ENCODE peak calls at places on chromosomes 5 and 9, in five cellular contexts. S is GM12892; Y is brain microvascular endothelial cell; N is activated T-cell treated with anti-CD3 and anti-CD28 coated beads, Interleukin-2, amount 50 U/mL, for 1 hour; J is RCC 7860. I is an unnamed sample.

GRCh38 chr9:134970198-134970597 is 52.5 kb upstream of the FCN1 start:
- DNase-seq in S (no peak), Y (no peak), N (no peak), J (no peak), I (no peak)

GRCh38 chr9:133522073-133522910 is 2.5 kb downstream of the MYMK start:
- DNase-seq in S (no peak), Y (no peak), N (no peak), J (no peak), I (no peak)

GRCh38 chr9:127030814-127031740 is 91.4 kb downstream of the ANGPTL2 start:
- DNase-seq in S (no peak), Y (no peak), N (no peak), J (no peak), I (no peak)

GRCh38 chr5:58208674-58209073 is 251.2 kb downstream of the PLK2 start:
- DNase-seq in S (no peak), Y (no peak), N (no peak), J (no peak), I (no peak)

GRCh38 chr9:84955971-84956370 is 286.4 kb downstream of the NTRK2 start:
- DNase-seq in S (no peak), Y (peak; percentile 24), N (no peak), J (no peak), I (no peak)

GRCh38 chr5:78587775-78588291 is 60.7 kb downstream of the LHFPL2 start:
- DNase-seq in S (no peak), Y (no peak), N (no peak), J (no peak), I (peak; percentile 17)

GRCh38 chr5:35442916-35443639 is 174.6 kb upstream of the SPEF2 start:
- DNase-seq in S (no peak), Y (peak; percentile 11), N (no peak), J (no peak), I (no peak)

GRCh38 chr9:93617273-93617672 is 40.9 kb downstream of the PHF2 start:
- DNase-seq in S (no peak), Y (no peak), N (no peak), J (no peak), I (no peak)

GRCh38 chr5:115366223-115366622 is 69.8 kb upstream of the CCDC112 start:
- DNase-seq in S (no peak), Y (peak; percentile 96), N (no peak), J (peak; percentile 90), I (peak; percentile 96)

GRCh38 chr5:123916331-123917121 is 404.5 kb downstream of the CSNK1G3 start:
- DNase-seq in S (no peak), Y (peak; percentile 4), N (no peak), J (peak; percentile 74), I (peak; percentile 44)

GRCh38 chr5:50667079-50667652 is 729 bp downstream of the PARP8 start:
- DNase-seq in S (no peak), Y (peak; percentile 48), N (no peak), J (no peak), I (peak; percentile 4)

GRCh38 chr5:167573274-167574127 is 717.9 kb upstream of the WWC1 start:
- DNase-seq in S (no peak), Y (peak; percentile 38), N (no peak), J (no peak), I (no peak)

GRCh38 chr5:115796656-115797055 is 19.8 kb downstream of the CDO1 start:
- DNase-seq in S (no peak), Y (no peak), N (no peak), J (no peak), I (no peak)

GRCh38 chr9:134208310-134208841 is 44.0 kb upstream of the RNU6ATAC start:
- DNase-seq in S (no peak), Y (no peak), N (no peak), J (no peak), I (no peak)

I was measured in endothelial cell of umbilical vein.